ENCODE peak calls at places on chromosomes 7 and 10, in six cellular contexts. One of them, this sample, is unnamed. For H3K4me1 and H3K9me3, the result is how much of the 10 kb centered on the place peaks cover.

GRCh38 chr7:103765891-103766290 is 223.6 kb downstream of the RELN start:
- DNase-seq in tibial nerve: no peak
- DNase-seq in heart left ventricle: no peak
- DNase-seq in CD8-positive, alpha-beta T cell: no peak
- DNase-seq in heart right ventricle: no peak
- DNase-seq in adrenal gland: no peak
- DNase-seq in this sample: no peak

GRCh38 chr7:55521543-55522267 is 50.6 kb downstream of the VOPP1 start:
- DNase-seq in tibial nerve: no peak
- DNase-seq in heart right ventricle: no peak
- DNase-seq in adrenal gland: no peak
- DNase-seq in heart left ventricle: no peak
- DNase-seq in CD8-positive, alpha-beta T cell: no peak
- DNase-seq in this sample: no peak

GRCh38 chr7:43771128-43771527 is 12.6 kb downstream of the BLVRA start:
- DNase-seq in heart right ventricle: no peak
- DNase-seq in adrenal gland: no peak
- DNase-seq in CD8-positive, alpha-beta T cell: no peak
- DNase-seq in heart left ventricle: no peak
- DNase-seq in tibial nerve: no peak
- DNase-seq in this sample: no peak

GRCh38 chr10:87721781-87722180 is 62.1 kb downstream of the PAPSS2 start:
- DNase-seq in adrenal gland: no peak
- DNase-seq in heart right ventricle: no peak
- DNase-seq in CD8-positive, alpha-beta T cell: no peak
- DNase-seq in tibial nerve: no peak
- DNase-seq in heart left ventricle: no peak
- DNase-seq in this sample: no peak

GRCh38 chr7:75599244-75599771 is 107.2 kb downstream of the SPDYE5 start:
- DNase-seq in heart left ventricle: no peak
- DNase-seq in CD8-positive, alpha-beta T cell: no peak
- DNase-seq in heart right ventricle: peak
- DNase-seq in tibial nerve: no peak
- DNase-seq in adrenal gland: no peak
- DNase-seq in this sample: no peak

GRCh38 chr10:71671983-71672535 is 47.5 kb downstream of the C10orf105 start:
- DNase-seq in adrenal gland: no peak
- DNase-seq in heart right ventricle: no peak
- DNase-seq in tibial nerve: no peak
- DNase-seq in CD8-positive, alpha-beta T cell: no peak
- DNase-seq in heart left ventricle: no peak
- DNase-seq in this sample: no peak

GRCh38 chr10:33116293-33116697 is 158.3 kb upstream of the ITGB1 start:
- DNase-seq in adrenal gland: peak
- DNase-seq in heart right ventricle: no peak
- DNase-seq in tibial nerve: no peak
- DNase-seq in CD8-positive, alpha-beta T cell: no peak
- DNase-seq in heart left ventricle: peak
- DNase-seq in this sample: no peak

GRCh38 chr7:29771081-29771832 is 35.1 kb upstream of the WIPF3 start:
- DNase-seq in heart left ventricle: no peak
- DNase-seq in heart right ventricle: no peak
- DNase-seq in adrenal gland: peak
- DNase-seq in tibial nerve: no peak
- DNase-seq in CD8-positive, alpha-beta T cell: no peak
- DNase-seq in this sample: no peak

GRCh38 chr7:10022957-10023356 is 950.7 kb upstream of the PHF14 start:
- DNase-seq in heart left ventricle: no peak
- DNase-seq in adrenal gland: peak
- DNase-seq in heart right ventricle: no peak
- DNase-seq in CD8-positive, alpha-beta T cell: no peak
- DNase-seq in tibial nerve: no peak
- DNase-seq in this sample: no peak

GRCh38 chr7:119999743-120000475 is 273.1 kb upstream of the KCND2 start:
- DNase-seq in heart left ventricle: no peak
- DNase-seq in heart right ventricle: no peak
- DNase-seq in tibial nerve: no peak
- DNase-seq in adrenal gland: no peak
- DNase-seq in CD8-positive, alpha-beta T cell: no peak
- DNase-seq in this sample: no peak

GRCh38 chr10:132606536-132607316 is 69.1 kb downstream of the INPP5A start:
- DNase-seq in heart left ventricle: peak
- DNase-seq in tibial nerve: no peak
- DNase-seq in CD8-positive, alpha-beta T cell: no peak
- DNase-seq in heart right ventricle: peak
- DNase-seq in adrenal gland: peak
- DNase-seq in this sample: peak

GRCh38 chr7:139773372-139773771 is 4.4 kb downstream of the HIPK2 start:
- DNase-seq in heart right ventricle: no peak
- DNase-seq in tibial nerve: no peak
- DNase-seq in heart left ventricle: no peak
- DNase-seq in adrenal gland: no peak
- DNase-seq in CD8-positive, alpha-beta T cell: no peak
- DNase-seq in this sample: no peak

GRCh38 chr7:30475580-30475979 is 3.0 kb downstream of the NOD1 start:
- DNase-seq in CD8-positive, alpha-beta T cell: peak
- DNase-seq in adrenal gland: no peak
- DNase-seq in tibial nerve: no peak
- DNase-seq in heart right ventricle: no peak
- DNase-seq in heart left ventricle: no peak
- DNase-seq in this sample: no peak

GRCh38 chr7:25319707-25320106 is 91.4 kb upstream of the NPVF start:
- DNase-seq in CD8-positive, alpha-beta T cell: no peak
- DNase-seq in adrenal gland: no peak
- DNase-seq in heart left ventricle: no peak
- DNase-seq in heart right ventricle: no peak
- DNase-seq in tibial nerve: no peak
- DNase-seq in this sample: no peak

GRCh38 chr10:23293145-23293724 is 51.4 kb downstream of the C10orf67 start:
- DNase-seq in adrenal gland: peak
- DNase-seq in tibial nerve: no peak
- DNase-seq in heart right ventricle: no peak
- DNase-seq in CD8-positive, alpha-beta T cell: no peak
- DNase-seq in heart left ventricle: no peak
- DNase-seq in this sample: no peak

GRCh38 chr10:34032564-34032963 is 698.1 kb upstream of the NRP1 start:
- DNase-seq in tibial nerve: no peak
- DNase-seq in heart left ventricle: no peak
- DNase-seq in heart right ventricle: no peak
- DNase-seq in CD8-positive, alpha-beta T cell: no peak
- DNase-seq in adrenal gland: no peak
- DNase-seq in this sample: no peak

GRCh38 chr7:7696458-7697119 is 21.8 kb downstream of the RPA3 start:
- DNase-seq in tibial nerve: no peak
- DNase-seq in heart right ventricle: no peak
- DNase-seq in adrenal gland: peak
- DNase-seq in heart left ventricle: no peak
- DNase-seq in CD8-positive, alpha-beta T cell: no peak
- DNase-seq in this sample: no peak

GRCh38 chr10:88386204-88386877 is 196.8 kb downstream of the RNLS start:
- DNase-seq in tibial nerve: no peak
- DNase-seq in CD8-positive, alpha-beta T cell: no peak
- DNase-seq in heart right ventricle: no peak
- DNase-seq in heart left ventricle: no peak
- DNase-seq in adrenal gland: peak
- DNase-seq in this sample: no peak

GRCh38 chr7:111126987-111127386 is 36.1 kb downstream of the LRRN3 start:
- DNase-seq in tibial nerve: no peak
- DNase-seq in adrenal gland: peak
- DNase-seq in heart left ventricle: no peak
- DNase-seq in CD8-positive, alpha-beta T cell: no peak
- DNase-seq in heart right ventricle: no peak
- DNase-seq in this sample: no peak

GRCh38 chr10:58590152-58590551 is 77.5 kb downstream of the BICC1 start:
- DNase-seq in CD8-positive, alpha-beta T cell: no peak
- DNase-seq in tibial nerve: no peak
- DNase-seq in heart right ventricle: no peak
- DNase-seq in heart left ventricle: peak
- DNase-seq in adrenal gland: peak
- DNase-seq in this sample: no peak

GRCh38 chr7:26428571-26428970 is 136.9 kb downstream of the SNX10 start:
- DNase-seq in adrenal gland: no peak
- DNase-seq in CD8-positive, alpha-beta T cell: no peak
- DNase-seq in heart right ventricle: no peak
- DNase-seq in tibial nerve: no peak
- DNase-seq in heart left ventricle: no peak
- DNase-seq in this sample: no peak

DNA sequence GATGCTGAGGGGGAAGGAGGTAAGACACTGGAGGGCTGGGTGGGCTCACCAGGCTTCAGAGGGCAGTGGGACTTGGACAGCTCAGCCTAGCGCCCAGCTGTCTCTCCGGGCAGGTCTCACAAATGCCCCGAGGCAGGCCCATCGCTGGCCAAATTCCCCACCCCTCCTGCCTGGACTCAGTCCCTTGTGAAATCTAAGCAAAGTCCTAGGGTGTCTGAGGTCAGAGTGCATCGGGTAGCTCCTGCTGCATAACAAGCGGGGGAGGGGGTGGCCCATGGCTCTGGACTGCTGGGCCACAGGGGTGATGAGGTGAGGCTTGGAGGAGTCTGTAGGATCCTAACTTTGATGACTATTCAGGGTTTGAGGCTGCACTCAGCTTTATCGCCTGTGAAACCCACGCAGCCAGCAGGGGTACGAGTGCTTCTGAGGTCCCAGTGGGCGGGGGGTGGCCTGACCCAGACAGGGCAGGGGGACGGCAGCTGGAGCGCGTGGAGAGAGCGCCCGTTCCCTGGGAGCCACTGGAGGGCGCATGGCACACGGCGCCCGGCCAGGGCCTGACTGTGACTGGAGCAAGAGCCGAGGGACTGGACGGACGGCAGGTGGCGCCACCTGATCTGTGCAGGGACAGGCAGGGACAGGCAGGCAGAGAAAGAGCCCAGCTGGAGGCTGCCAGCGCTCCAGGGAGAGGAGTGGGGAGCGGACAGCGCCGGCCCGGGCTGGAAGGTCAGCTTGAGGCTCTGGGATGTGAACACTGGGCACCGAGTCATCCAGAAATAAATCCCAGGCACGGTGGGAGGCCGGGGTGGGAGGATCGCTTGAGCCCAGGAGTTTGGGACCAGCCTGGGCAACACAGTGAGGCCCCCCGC is 10.0 kb downstream of the CYP2W1 start:
- DNase-seq in heart left ventricle: peak
- DNase-seq in CD8-positive, alpha-beta T cell: peak
- DNase-seq in adrenal gland: peak
- DNase-seq in tibial nerve: peak
- DNase-seq in heart right ventricle: peak
- DNase-seq in this sample: peak
- H3K4me1 ChIP-seq in heart left ventricle: under half
- H3K4me1 ChIP-seq in CD8-positive, alpha-beta T cell: under half
- H3K4me1 ChIP-seq in adrenal gland: under half
- H3K4me1 ChIP-seq in tibial nerve: half or more
- H3K4me1 ChIP-seq in heart right ventricle: under half
- H3K4me1 ChIP-seq in this sample: under half

DNA sequence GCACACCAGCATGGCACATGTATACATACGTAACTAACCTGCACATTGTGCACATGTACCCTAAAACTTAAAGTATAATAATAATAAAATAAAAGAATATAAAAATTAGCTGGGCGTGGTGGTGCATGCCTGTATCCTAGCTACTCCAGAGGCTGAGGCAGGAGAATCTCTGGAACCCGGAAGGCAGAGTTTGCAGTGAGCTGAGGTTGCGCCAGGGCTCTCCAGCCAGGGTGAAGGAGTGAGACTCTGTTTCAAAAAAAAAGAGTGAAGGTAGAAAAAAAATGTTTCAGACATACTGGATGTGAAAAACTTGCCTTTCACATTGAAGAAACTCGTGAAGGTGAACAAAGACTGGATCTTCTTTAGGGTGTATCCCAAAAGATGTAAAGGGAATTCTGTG is 26.7 kb downstream of the TSPAN14 start:
- DNase-seq in tibial nerve: no peak
- DNase-seq in heart right ventricle: no peak
- DNase-seq in adrenal gland: no peak
- DNase-seq in CD8-positive, alpha-beta T cell: no peak
- DNase-seq in heart left ventricle: no peak
- DNase-seq in this sample: no peak
- H3K9me3 ChIP-seq in tibial nerve: under half
- H3K9me3 ChIP-seq in heart right ventricle: under half
- H3K9me3 ChIP-seq in adrenal gland: under half
- H3K9me3 ChIP-seq in CD8-positive, alpha-beta T cell: under half
- H3K9me3 ChIP-seq in heart left ventricle: under half
- H3K9me3 ChIP-seq in this sample: under half

GRCh38 chr10:43225004-43225786 is 41.7 kb downstream of the RASGEF1A start:
- DNase-seq in heart right ventricle: no peak
- DNase-seq in CD8-positive, alpha-beta T cell: no peak
- DNase-seq in adrenal gland: no peak
- DNase-seq in tibial nerve: no peak
- DNase-seq in heart left ventricle: no peak
- DNase-seq in this sample: no peak

GRCh38 chr10:43226851-43227845 is 39.7 kb downstream of the RASGEF1A start:
- DNase-seq in CD8-positive, alpha-beta T cell: peak
- DNase-seq in adrenal gland: no peak
- DNase-seq in heart right ventricle: no peak
- DNase-seq in tibial nerve: no peak
- DNase-seq in heart left ventricle: peak
- DNase-seq in this sample: no peak

GRCh38 chr10:43227911-43228782 is 38.7 kb downstream of the RASGEF1A start:
- DNase-seq in tibial nerve: no peak
- DNase-seq in heart left ventricle: no peak
- DNase-seq in CD8-positive, alpha-beta T cell: no peak
- DNase-seq in heart right ventricle: no peak
- DNase-seq in adrenal gland: no peak
- DNase-seq in this sample: no peak

GRCh38 chr10:43225787-43226153 is 41.1 kb downstream of the RASGEF1A start:
- DNase-seq in heart left ventricle: peak
- DNase-seq in adrenal gland: peak
- DNase-seq in heart right ventricle: no peak
- DNase-seq in tibial nerve: no peak
- DNase-seq in CD8-positive, alpha-beta T cell: peak
- DNase-seq in this sample: no peak

DNA sequence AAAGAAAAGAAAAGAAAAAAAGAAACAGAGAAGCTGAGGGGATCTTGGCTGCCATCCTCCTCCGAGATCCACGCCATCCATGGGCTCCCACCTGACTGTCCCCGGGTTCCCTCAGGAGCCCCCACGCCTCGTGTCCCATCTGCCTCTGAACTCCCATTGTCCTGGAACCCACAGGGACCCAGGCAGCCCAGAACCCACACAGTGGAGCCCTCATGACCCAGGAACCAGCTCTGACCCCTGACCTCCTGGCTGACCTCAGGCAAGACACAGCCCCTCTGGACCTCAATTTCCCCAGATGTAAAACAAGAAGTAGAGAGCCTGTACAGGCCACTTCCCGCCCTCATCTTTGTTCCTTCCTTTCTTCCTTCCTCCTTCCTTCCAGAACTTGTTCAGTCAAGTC is 40.4 kb downstream of the RASGEF1A start:
- DNase-seq in heart left ventricle: no peak
- DNase-seq in heart right ventricle: no peak
- DNase-seq in tibial nerve: no peak
- DNase-seq in adrenal gland: no peak
- DNase-seq in CD8-positive, alpha-beta T cell: no peak
- DNase-seq in this sample: no peak
- H3K4me1 ChIP-seq in heart left ventricle: under half
- H3K4me1 ChIP-seq in heart right ventricle: under half
- H3K4me1 ChIP-seq in tibial nerve: half or more
- H3K4me1 ChIP-seq in adrenal gland: under half
- H3K4me1 ChIP-seq in CD8-positive, alpha-beta T cell: under half
- H3K4me1 ChIP-seq in this sample: under half

GRCh38 chr10:123790132-123790885 is 101.3 kb downstream of the CPXM2 start:
- DNase-seq in tibial nerve: no peak
- DNase-seq in heart right ventricle: no peak
- DNase-seq in heart left ventricle: no peak
- DNase-seq in CD8-positive, alpha-beta T cell: no peak
- DNase-seq in adrenal gland: no peak
- DNase-seq in this sample: no peak
- H3K9me3 ChIP-seq in tibial nerve: under half
- H3K9me3 ChIP-seq in heart right ventricle: under half
- H3K9me3 ChIP-seq in heart left ventricle: under half
- H3K9me3 ChIP-seq in CD8-positive, alpha-beta T cell: under half
- H3K9me3 ChIP-seq in adrenal gland: under half
- H3K9me3 ChIP-seq in this sample: under half

This sample was measured in RWPE2.